ENCODE peak calls at places on chromosomes 5 and 9, in six cellular contexts. One of them, this sample, is unnamed.

GRCh38 chr5:40442346-40442745 is 237.4 kb upstream of the PTGER4 start:
- DNase-seq in epithelial cell of esophagus: peak; percentile 13
- DNase-seq in left ventricle myocardium inferior: no peak
- DNase-seq in uterus: no peak
- DNase-seq in AG09309: no peak
- DNase-seq in kidney epithelial cell: no peak
- DNase-seq in this sample: no peak

GRCh38 chr9:116027096-116027495 is 126.5 kb upstream of the PAPPA start:
- DNase-seq in epithelial cell of esophagus: no peak
- DNase-seq in left ventricle myocardium inferior: no peak
- DNase-seq in uterus: no peak
- DNase-seq in AG09309: no peak
- DNase-seq in kidney epithelial cell: no peak
- DNase-seq in this sample: no peak

GRCh38 chr9:72415163-72415562 is 50.2 kb upstream of the ZFAND5 start:
- DNase-seq in epithelial cell of esophagus: no peak
- DNase-seq in left ventricle myocardium inferior: no peak
- DNase-seq in uterus: no peak
- DNase-seq in AG09309: no peak
- DNase-seq in kidney epithelial cell: no peak
- DNase-seq in this sample: peak; percentile 16

GRCh38 chr9:92342825-92343488 is 17.2 kb downstream of the CENPP start:
- DNase-seq in epithelial cell of esophagus: peak; percentile 40
- DNase-seq in left ventricle myocardium inferior: no peak
- DNase-seq in uterus: no peak
- DNase-seq in AG09309: no peak
- DNase-seq in kidney epithelial cell: no peak
- DNase-seq in this sample: no peak

GRCh38 chr5:84036842-84037241 is 316.2 kb upstream of the HAPLN1 start:
- DNase-seq in epithelial cell of esophagus: no peak
- DNase-seq in left ventricle myocardium inferior: no peak
- DNase-seq in uterus: no peak
- DNase-seq in AG09309: no peak
- DNase-seq in kidney epithelial cell: no peak
- DNase-seq in this sample: no peak

GRCh38 chr5:159906957-159907356 is 9.3 kb upstream of the ADRA1B start:
- DNase-seq in epithelial cell of esophagus: peak; percentile 29
- DNase-seq in left ventricle myocardium inferior: no peak
- DNase-seq in uterus: no peak
- DNase-seq in AG09309: no peak
- DNase-seq in kidney epithelial cell: no peak
- DNase-seq in this sample: no peak

GRCh38 chr9:2317591-2317990 is 302.4 kb downstream of the SMARCA2 start:
- DNase-seq in epithelial cell of esophagus: peak; percentile 36
- DNase-seq in left ventricle myocardium inferior: no peak
- DNase-seq in uterus: no peak
- DNase-seq in AG09309: no peak
- DNase-seq in kidney epithelial cell: no peak
- DNase-seq in this sample: no peak

GRCh38 chr5:38258319-38259061 is at the start of gene EGFLAM:
- DNase-seq in epithelial cell of esophagus: peak; percentile 11
- DNase-seq in left ventricle myocardium inferior: peak; percentile 46
- DNase-seq in uterus: peak; percentile 17
- DNase-seq in AG09309: no peak
- DNase-seq in kidney epithelial cell: peak; percentile 2
- DNase-seq in this sample: no peak

GRCh38 chr9:12719431-12719830 is 26.2 kb downstream of the TYRP1 start:
- DNase-seq in epithelial cell of esophagus: peak; percentile 56
- DNase-seq in left ventricle myocardium inferior: no peak
- DNase-seq in uterus: no peak
- DNase-seq in AG09309: peak; percentile 38
- DNase-seq in kidney epithelial cell: no peak
- DNase-seq in this sample: no peak

GRCh38 chr5:154197801-154198461 is 7.4 kb downstream of the GALNT10 start:
- DNase-seq in epithelial cell of esophagus: peak; percentile 87
- DNase-seq in left ventricle myocardium inferior: no peak
- DNase-seq in uterus: no peak
- DNase-seq in AG09309: no peak
- DNase-seq in kidney epithelial cell: peak; percentile 82
- DNase-seq in this sample: no peak

GRCh38 chr9:27645166-27645840 is 72.0 kb upstream of the C9orf72 start:
- DNase-seq in epithelial cell of esophagus: no peak
- DNase-seq in left ventricle myocardium inferior: no peak
- DNase-seq in uterus: no peak
- DNase-seq in AG09309: no peak
- DNase-seq in kidney epithelial cell: no peak
- DNase-seq in this sample: no peak

GRCh38 chr5:30194595-30194994 is 998.9 kb upstream of the CDH6 start:
- DNase-seq in epithelial cell of esophagus: no peak
- DNase-seq in left ventricle myocardium inferior: no peak
- DNase-seq in uterus: no peak
- DNase-seq in AG09309: no peak
- DNase-seq in kidney epithelial cell: no peak
- DNase-seq in this sample: no peak

GRCh38 chr5:149719666-149720065 is 10.4 kb upstream of the PPARGC1B start:
- DNase-seq in epithelial cell of esophagus: peak; percentile 97
- DNase-seq in left ventricle myocardium inferior: no peak
- DNase-seq in uterus: no peak
- DNase-seq in AG09309: no peak
- DNase-seq in kidney epithelial cell: no peak
- DNase-seq in this sample: no peak

GRCh38 chr9:89314955-89315354 is 3.3 kb upstream of the SECISBP2 start:
- DNase-seq in epithelial cell of esophagus: no peak
- DNase-seq in left ventricle myocardium inferior: no peak
- DNase-seq in uterus: no peak
- DNase-seq in AG09309: no peak
- DNase-seq in kidney epithelial cell: no peak
- DNase-seq in this sample: no peak

DNA sequence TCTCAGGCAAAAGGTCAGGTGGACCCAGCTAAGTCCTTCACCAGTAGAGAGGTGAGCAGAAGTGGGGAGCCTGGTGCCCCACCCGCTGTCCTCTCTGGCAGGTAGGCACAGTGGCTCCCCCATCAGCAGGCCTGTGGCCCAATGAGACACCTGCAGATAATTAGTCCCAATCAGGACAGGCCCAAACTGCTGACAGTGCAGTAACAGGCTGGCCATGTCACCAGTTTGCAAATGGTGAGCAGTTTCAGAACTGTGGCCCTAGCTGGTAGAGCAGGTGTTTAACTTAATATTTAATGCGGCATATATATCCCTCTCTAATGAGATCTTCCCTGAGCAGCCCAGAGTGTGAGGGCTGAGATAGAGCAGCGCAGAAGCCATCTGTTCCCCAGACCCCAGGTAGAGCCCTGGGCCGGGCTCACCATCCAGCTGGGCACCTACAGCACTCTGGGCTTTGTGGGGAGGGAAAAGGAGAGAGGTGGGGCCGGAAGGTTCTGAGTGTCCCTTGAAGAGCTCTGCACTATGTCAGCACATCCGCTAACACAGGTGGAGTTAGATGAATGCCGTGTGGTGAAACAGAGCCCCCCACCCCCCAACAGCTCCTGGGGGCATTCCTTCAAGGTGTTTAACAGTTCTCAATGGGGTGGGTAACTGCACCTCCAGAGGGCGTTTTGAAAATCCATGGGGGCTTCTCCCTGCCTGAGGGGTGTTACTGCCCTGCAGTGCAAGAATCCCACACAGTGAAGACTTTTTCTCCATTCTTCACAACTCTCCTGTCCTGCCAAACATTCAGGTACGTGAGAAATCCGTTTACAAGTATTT is 120.5 kb downstream of the PAX5 start:
- DNase-seq in epithelial cell of esophagus: no peak
- DNase-seq in left ventricle myocardium inferior: no peak
- DNase-seq in uterus: no peak
- DNase-seq in AG09309: no peak
- DNase-seq in kidney epithelial cell: no peak
- DNase-seq in this sample: no peak
- TF ChIP-seq CTCF in epithelial cell of esophagus: no peak
- TF ChIP-seq CTCF in left ventricle myocardium inferior: no peak
- TF ChIP-seq CTCF in uterus: no peak
- TF ChIP-seq CTCF in AG09309: peak; percentile 7
- TF ChIP-seq CTCF in kidney epithelial cell: peak; percentile 23
- TF ChIP-seq CTCF in this sample: peak; percentile 10

DNA sequence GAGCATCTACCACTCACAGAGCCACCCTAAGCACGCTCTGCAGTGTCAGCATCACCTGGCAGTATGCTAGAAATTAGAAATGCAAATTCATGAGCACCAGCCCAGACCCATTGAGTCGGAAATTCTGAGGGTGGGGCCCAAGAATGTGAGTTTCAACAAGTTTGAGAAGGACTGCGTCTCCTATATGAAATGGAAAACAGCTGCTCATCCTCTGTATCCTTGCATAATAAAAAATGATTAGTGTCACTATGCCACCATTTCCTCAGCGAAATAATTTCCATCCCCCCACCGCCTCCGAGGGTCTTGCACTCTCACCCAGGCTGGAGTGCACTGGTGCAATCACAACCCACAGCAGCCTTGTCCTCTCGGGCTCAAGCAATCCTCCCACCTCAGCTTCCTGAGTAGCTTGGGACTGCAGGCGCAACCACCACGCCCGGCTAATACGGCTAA is 1.3 kb upstream of the IQGAP2 start:
- DNase-seq in epithelial cell of esophagus: no peak
- DNase-seq in left ventricle myocardium inferior: no peak
- DNase-seq in uterus: no peak
- DNase-seq in AG09309: no peak
- DNase-seq in kidney epithelial cell: no peak
- DNase-seq in this sample: peak; percentile 68
- H3K4me3 ChIP-seq in epithelial cell of esophagus: no peak overlapping the region
- H3K4me3 ChIP-seq in left ventricle myocardium inferior: peak overlapping the region; percentile 76
- H3K4me3 ChIP-seq in uterus: no peak overlapping the region
- H3K4me3 ChIP-seq in AG09309: no peak overlapping the region
- H3K4me3 ChIP-seq in kidney epithelial cell: no peak overlapping the region
- H3K4me3 ChIP-seq in this sample: peak overlapping the region; percentile 84

DNA sequence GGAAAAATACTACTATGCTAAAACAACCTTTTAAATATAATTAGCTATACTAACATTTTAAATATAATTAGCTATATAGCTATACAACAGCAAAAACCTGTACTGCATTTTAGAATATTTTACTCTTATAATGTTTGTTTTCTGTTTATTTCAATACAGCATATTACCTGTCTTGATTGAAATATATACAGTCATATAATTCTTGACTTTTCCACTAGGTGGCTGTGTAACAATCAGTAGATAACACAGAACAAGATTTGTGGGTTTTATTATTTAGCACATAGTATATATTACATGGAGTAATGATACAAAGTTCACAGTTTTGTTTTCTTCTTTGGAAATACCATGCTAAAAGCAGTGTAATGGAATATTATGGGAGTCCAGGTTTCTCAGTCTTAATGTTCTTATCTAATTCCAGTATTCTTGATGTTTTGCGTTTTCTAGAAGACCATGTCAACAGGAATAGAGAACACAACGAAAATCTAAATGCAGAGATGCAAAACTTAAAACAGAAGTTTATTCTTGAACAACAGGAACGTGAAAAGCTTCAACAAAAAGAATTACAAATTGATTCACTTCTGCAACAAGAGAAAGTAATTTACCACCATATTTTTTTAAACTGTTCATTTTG is 13.3 kb downstream of the HMMR start:
- DNase-seq in epithelial cell of esophagus: peak; percentile 28
- DNase-seq in left ventricle myocardium inferior: no peak
- DNase-seq in uterus: no peak
- DNase-seq in AG09309: no peak
- DNase-seq in kidney epithelial cell: no peak
- DNase-seq in this sample: no peak
- TF ChIP-seq CTCF in epithelial cell of esophagus: no peak
- TF ChIP-seq CTCF in left ventricle myocardium inferior: peak; percentile 39
- TF ChIP-seq CTCF in uterus: peak; percentile 45
- TF ChIP-seq CTCF in AG09309: no peak
- TF ChIP-seq CTCF in kidney epithelial cell: peak; percentile 20
- TF ChIP-seq CTCF in this sample: no peak

GRCh38 chr5:151041577-151042268 is 21.3 kb downstream of the GPX3 start:
- DNase-seq in epithelial cell of esophagus: peak; percentile 81
- DNase-seq in left ventricle myocardium inferior: peak; percentile 11
- DNase-seq in uterus: no peak
- DNase-seq in AG09309: no peak
- DNase-seq in kidney epithelial cell: no peak
- DNase-seq in this sample: no peak
- H3K4me3 ChIP-seq in epithelial cell of esophagus: no peak overlapping the region
- H3K4me3 ChIP-seq in left ventricle myocardium inferior: no peak overlapping the region
- H3K4me3 ChIP-seq in uterus: no peak overlapping the region
- H3K4me3 ChIP-seq in AG09309: no peak overlapping the region
- H3K4me3 ChIP-seq in kidney epithelial cell: no peak overlapping the region
- H3K4me3 ChIP-seq in this sample: no peak overlapping the region

This sample was measured in GM12864.